ENCODE peak calls at places on chromosomes 7 and 10, in eight cellular contexts. Y, N, S, Q, O, I, E and U are unnamed samples.

GRCh38 chr7:70881470-70881869 is 250.5 kb upstream of the GALNT17 start:
- DNase-seq in Y (no peak), N (no peak), S (peak), Q (no peak), O (no peak), I (no peak), E (no peak), U (no peak)

GRCh38 chr7:103729026-103729425 is 260.4 kb downstream of the RELN start:
- DNase-seq in Y (no peak), N (no peak), S (no peak), Q (no peak), O (no peak), I (no peak), E (no peak), U (no peak)

GRCh38 chr7:151120896-151121295 is 34.6 kb downstream of the AGAP3 start:
- DNase-seq in Y (no peak), N (no peak), S (no peak), Q (no peak), O (no peak), I (no peak), E (no peak), U (no peak)

GRCh38 chr7:122913608-122914007 is 27.3 kb upstream of the CADPS2 start:
- DNase-seq in Y (no peak), N (no peak), S (no peak), Q (no peak), O (no peak), I (no peak), E (no peak), U (no peak)

GRCh38 chr10:33818343-33818742 is 483.9 kb upstream of the NRP1 start:
- DNase-seq in Y (no peak), N (no peak), S (no peak), Q (no peak), O (no peak), I (no peak), E (no peak), U (no peak)

GRCh38 chr7:107690611-107691010 is 30.0 kb downstream of the SLC26A4 start:
- DNase-seq in Y (no peak), N (no peak), S (no peak), Q (peak), O (no peak), I (no peak), E (no peak), U (peak)

GRCh38 chr7:41033526-41033925 is 669.4 kb downstream of the INHBA start:
- DNase-seq in Y (no peak), N (peak), S (no peak), Q (peak), O (no peak), I (no peak), E (no peak), U (peak)

GRCh38 chr7:28953628-28954027 is 4.5 kb downstream of the TRIL start:
- DNase-seq in Y (no peak), N (no peak), S (no peak), Q (peak), O (no peak), I (no peak), E (no peak), U (peak)

GRCh38 chr7:114405427-114405826 is 9.2 kb upstream of the FOXP2 start:
- DNase-seq in Y (no peak), N (peak), S (peak), Q (peak), O (no peak), I (no peak), E (no peak), U (peak)

GRCh38 chr10:74932648-74933047 is 106.2 kb downstream of the KAT6B start:
- DNase-seq in Y (no peak), N (no peak), S (no peak), Q (peak), O (peak), I (peak), E (no peak), U (no peak)

GRCh38 chr10:73209705-73210104 is 37.4 kb downstream of the DNAJC9 start:
- DNase-seq in Y (no peak), N (peak), S (no peak), Q (peak), O (no peak), I (no peak), E (no peak), U (peak)

GRCh38 chr10:55897436-55897835 is 463.6 kb downstream of the ZWINT start:
- DNase-seq in Y (no peak), N (no peak), S (no peak), Q (no peak), O (no peak), I (no peak), E (no peak), U (no peak)

GRCh38 chr10:25226775-25227682 is 52.2 kb downstream of the GPR158 start:
- DNase-seq in Y (peak), N (peak), S (peak), Q (peak), O (no peak), I (peak), E (no peak), U (peak)

GRCh38 chr10:60237977-60238376 is 151.7 kb downstream of the ANK3 start:
- DNase-seq in Y (no peak), N (peak), S (no peak), Q (peak), O (no peak), I (no peak), E (no peak), U (peak)

GRCh38 chr10:6838118-6838517 is 258.0 kb upstream of the PRKCQ start:
- DNase-seq in Y (no peak), N (peak), S (no peak), Q (no peak), O (no peak), I (no peak), E (no peak), U (no peak)

GRCh38 chr10:71467569-71468362 is 71.0 kb downstream of the CDH23 start:
- DNase-seq in Y (no peak), N (no peak), S (no peak), Q (no peak), O (no peak), I (no peak), E (no peak), U (no peak)